ENCODE peak calls at places on chromosomes 16 and 17, in nine cellular contexts. W is GM23248; R is SK-N-SH; K is fibroblast of lung; X is heart right ventricle; E is CD8-positive, alpha-beta T cell; L is bronchial epithelial cell; J is CD4-positive, alpha-beta memory T cell; N is ovary. Y is an unnamed sample. For H3K36me3 and H3K27me3, the result is how much of the 10 kb centered on the place peaks cover.

GRCh38 chr17:81074875-81075274 is 39.9 kb downstream of the BAIAP2 start:
- DNase-seq in E (no peak), R (no peak), W (peak), N (no peak), X (no peak), L (no peak), J (no peak), K (no peak), Y (no peak)

GRCh38 chr17:21674242-21674731 is 18.0 kb upstream of the KCNJ18 start:
- DNase-seq in R (peak), J (no peak), N (no peak), X (no peak), L (no peak), W (no peak), E (no peak), K (no peak), Y (no peak)

GRCh38 chr16:10646581-10647263 is 48.0 kb downstream of the TEKT5 start:
- DNase-seq in J (no peak), X (no peak), L (no peak), K (no peak), R (no peak), W (no peak), E (no peak), N (no peak), Y (no peak)

GRCh38 chr17:82980632-82981031 is 98.8 kb upstream of the METRNL start:
- DNase-seq in J (no peak), L (no peak), W (no peak), N (no peak), K (no peak), E (no peak), X (no peak), R (no peak), Y (no peak)

GRCh38 chr16:74698220-74698619 is 2.4 kb downstream of the MLKL start:
- DNase-seq in W (peak), E (no peak), R (no peak), X (no peak), L (peak), N (no peak), J (no peak), K (no peak), Y (no peak)

GRCh38 chr16:19153876-19154275 is 14.2 kb upstream of the SYT17 start:
- DNase-seq in W (no peak), L (no peak), X (no peak), E (no peak), J (no peak), K (no peak), N (no peak), R (peak), Y (no peak)

GRCh38 chr16:19882641-19883040 is 2.0 kb downstream of the GPRC5B start:
- DNase-seq in L (no peak), N (no peak), E (no peak), J (no peak), R (no peak), K (no peak), X (no peak), W (no peak), Y (no peak)

GRCh38 chr17:27247071-27247957 is 46.6 kb upstream of the WSB1 start:
- DNase-seq in N (no peak), K (peak), J (no peak), L (peak), W (peak), X (peak), E (no peak), R (no peak), Y (peak)

GRCh38 chr17:37718383-37719048 is 26.3 kb downstream of the HNF1B start:
- DNase-seq in N (no peak), J (no peak), X (no peak), W (no peak), R (no peak), K (no peak), E (no peak), L (no peak), Y (no peak)

GRCh38 chr16:71383054-71383773 is 24.7 kb downstream of the CALB2 start:
- DNase-seq in W (peak), L (peak), K (no peak), J (no peak), N (no peak), X (no peak), R (no peak), E (no peak), Y (peak)

GRCh38 chr17:12790806-12791148 is 1.5 kb downstream of the ARHGAP44 start:
- DNase-seq in J (no peak), L (no peak), R (no peak), X (no peak), W (no peak), K (no peak), E (no peak), N (no peak), Y (no peak)
- H3K4me3 ChIP-seq in J (no peak), L (no peak), R (no peak), X (no peak), W (no peak), K (no peak), E (no peak), N (no peak), Y (no peak)

GRCh38 chr17:48055531-48056245 is 7.5 kb downstream of the NFE2L1 start:
- DNase-seq in E (no peak), N (no peak), J (no peak), K (peak), W (peak), R (no peak), X (no peak), L (no peak), Y (no peak)

GRCh38 chr17:48056246-48056745 is 8.1 kb downstream of the NFE2L1 start:
- DNase-seq in E (no peak), K (no peak), N (no peak), R (no peak), X (no peak), L (no peak), J (no peak), W (no peak), Y (no peak)

GRCh38 chr17:48057626-48058025 is 9.5 kb downstream of the NFE2L1 start:
- DNase-seq in L (no peak), R (no peak), E (no peak), K (no peak), N (no peak), J (no peak), X (no peak), W (no peak), Y (no peak)

GRCh38 chr17:48058393-48059124 is 10.4 kb downstream of the NFE2L1 start:
- DNase-seq in R (no peak), J (no peak), K (no peak), N (no peak), X (no peak), W (no peak), L (no peak), E (no peak), Y (no peak)

GRCh38 chr17:48056879-48057278 is 8.7 kb downstream of the NFE2L1 start:
- DNase-seq in K (no peak), J (no peak), E (no peak), R (no peak), X (no peak), L (no peak), N (no peak), W (no peak), Y (no peak)
- H3K36me3 ChIP-seq in K (under half), J (half or more), E (half or more), R (under half), X (under half), L (under half), N (under half), W (under half), Y (half or more)

GRCh38 chr17:74198694-74199093 is 4.8 kb upstream of the RPL38 start:
- DNase-seq in W (no peak), R (no peak), L (no peak), J (no peak), N (no peak), E (no peak), K (no peak), X (no peak), Y (no peak)
- H3K27me3 ChIP-seq in W (under half), R (under half), L (under half), J (under half), N (under half), E (under half), K (under half), X (half or more), Y (under half)

GRCh38 chr16:67216612-67217490 is 10.1 kb upstream of the TMEM208 start:
- DNase-seq in W (peak), J (no peak), R (peak), L (no peak), E (no peak), X (peak), K (no peak), N (no peak), Y (no peak)
- H3K4me3 ChIP-seq in W (no peak), J (no peak), R (no peak), L (no peak), E (no peak), X (no peak), K (no peak), N (no peak), Y (no peak)

GRCh38 chr17:44091200-44091997 is 20.9 kb downstream of the G6PC3 start:
- DNase-seq in J (no peak), X (no peak), E (no peak), L (no peak), R (no peak), N (no peak), K (no peak), W (no peak), Y (no peak)
- H3K36me3 ChIP-seq in J (under half), X (under half), E (under half), L (under half), R (under half), N (under half), K (under half), W (under half), Y (under half)

GRCh38 chr16:68734782-68735181 is 2.3 kb upstream of the CDH1 start:
- DNase-seq in W (no peak), N (no peak), E (no peak), X (no peak), L (no peak), K (no peak), R (no peak), J (no peak), Y (no peak)

GRCh38 chr16:68733570-68733969 is 3.5 kb upstream of the CDH1 start:
- DNase-seq in N (no peak), R (no peak), X (no peak), W (no peak), L (no peak), J (no peak), E (no peak), K (no peak), Y (no peak)

GRCh38 chr16:68737046-68737729 is at the start of gene CDH1:
- DNase-seq in X (peak), J (peak), W (no peak), R (peak), L (peak), E (peak), K (no peak), N (peak), Y (no peak)

GRCh38 chr16:68737730-68738590 is 868 bp downstream of the CDH1 start:
- DNase-seq in W (no peak), L (peak), K (no peak), R (peak), E (no peak), N (peak), X (peak), J (no peak), Y (no peak)

GRCh38 chr16:68736561-68736960 is 531 bp upstream of the CDH1 start:
- DNase-seq in E (no peak), X (no peak), J (no peak), W (no peak), L (no peak), R (no peak), N (no peak), K (no peak), Y (no peak)
- H3K27me3 ChIP-seq in E (under half), X (half or more), J (under half), W (under half), L (under half), R (under half), N (under half), K (under half), Y (under half)